ENCODE peak calls at places on chromosome 14, in ten cellular contexts. Z is uterus, N is tibial nerve, D is esophagus muscularis mucosa, O is IMR-90, Y is thyroid gland, L is body of pancreas, I is A549, C is suprapubic skin, U is HCT116. F is an unnamed sample.

GRCh38 chr14:22715186-22715812 is 51.2 kb upstream of the OXA1L start:
- DNase-seq in Z (no peak), N (no peak), D (no peak), O (no peak), Y (no peak), L (no peak), I (no peak), C (no peak), U (no peak), F (no peak)

GRCh38 chr14:58356268-58356667 is 39.5 kb upstream of the TOMM20L start:
- DNase-seq in Z (no peak), N (no peak), D (no peak), O (peak), Y (no peak), L (no peak), I (no peak), C (no peak), U (no peak), F (no peak)

GRCh38 chr14:21095430-21096205 is 2.8 kb downstream of the ZNF219 start:
- DNase-seq in Z (no peak), N (no peak), D (no peak), O (peak), Y (no peak), L (no peak), I (no peak), C (no peak), U (no peak), F (no peak)

GRCh38 chr14:94100847-94101246 is 9.7 kb upstream of the IFI27 start:
- DNase-seq in Z (no peak), N (no peak), D (no peak), O (peak), Y (no peak), L (peak), I (peak), C (no peak), U (no peak), F (peak)

GRCh38 chr14:95101736-95102677 is 55.3 kb downstream of the DICER1 start:
- DNase-seq in Z (no peak), N (no peak), D (no peak), O (no peak), Y (no peak), L (peak), I (no peak), C (no peak), U (no peak), F (no peak)

GRCh38 chr14:95953111-95953724 is 76.6 kb downstream of the TUNAR start:
- DNase-seq in Z (no peak), N (no peak), D (no peak), O (no peak), Y (no peak), L (no peak), I (no peak), C (no peak), U (no peak), F (no peak)

GRCh38 chr14:90381011-90381790 is 15.6 kb upstream of the CALM1 start:
- DNase-seq in Z (peak), N (peak), D (no peak), O (no peak), Y (peak), L (peak), I (no peak), C (no peak), U (no peak), F (no peak)

GRCh38 chr14:34775342-34775741 is 60.9 kb upstream of the CFL2 start:
- DNase-seq in Z (no peak), N (no peak), D (no peak), O (no peak), Y (no peak), L (no peak), I (no peak), C (no peak), U (no peak), F (no peak)

GRCh38 chr14:25237845-25238244 is 187.9 kb upstream of the STXBP6 start:
- DNase-seq in Z (no peak), N (no peak), D (no peak), O (peak), Y (peak), L (peak), I (no peak), C (no peak), U (no peak), F (no peak)

GRCh38 chr14:88729159-88729558 is 63.6 kb downstream of the EML5 start:
- DNase-seq in Z (no peak), N (no peak), D (no peak), O (peak), Y (no peak), L (no peak), I (peak), C (no peak), U (no peak), F (peak)

GRCh38 chr14:40417777-40418401 is 985.7 kb upstream of the FBXO33 start:
- DNase-seq in Z (no peak), N (no peak), D (no peak), O (no peak), Y (peak), L (peak), I (peak), C (no peak), U (peak), F (peak)

GRCh38 chr14:92426237-92426636 is 87.3 kb upstream of the RIN3 start:
- DNase-seq in Z (no peak), N (no peak), D (no peak), O (peak), Y (no peak), L (no peak), I (no peak), C (no peak), U (no peak), F (no peak)

GRCh38 chr14:36973806-36974442 is 198.5 kb downstream of the SLC25A21 start:
- DNase-seq in Z (no peak), N (no peak), D (no peak), O (peak), Y (no peak), L (no peak), I (no peak), C (no peak), U (no peak), F (no peak)

GRCh38 chr14:89303452-89304435 is 113.3 kb downstream of the FOXN3 start:
- DNase-seq in Z (peak), N (peak), D (no peak), O (peak), Y (peak), L (peak), I (no peak), C (peak), U (no peak), F (no peak)

GRCh38 chr14:51653855-51654548 is 2.3 kb downstream of the FRMD6 start:
- DNase-seq in Z (no peak), N (no peak), D (no peak), O (peak), Y (no peak), L (no peak), I (no peak), C (no peak), U (no peak), F (no peak)

GRCh38 chr14:59332727-59333126 is 132.5 kb downstream of the GPR135 start:
- DNase-seq in Z (no peak), N (no peak), D (no peak), O (peak), Y (no peak), L (no peak), I (peak), C (no peak), U (no peak), F (no peak)

GRCh38 chr14:84546236-84546635 is 983.7 kb upstream of the FLRT2 start:
- DNase-seq in Z (no peak), N (no peak), D (no peak), O (no peak), Y (no peak), L (no peak), I (no peak), C (no peak), U (no peak), F (no peak)

GRCh38 chr14:69612014-69612758 is 790 bp downstream of the SUSD6 start:
- DNase-seq in Z (peak), N (peak), D (no peak), O (peak), Y (peak), L (peak), I (peak), C (peak), U (no peak), F (no peak)

GRCh38 chr14:69610859-69611263 is 535 bp upstream of the SUSD6 start:
- DNase-seq in Z (no peak), N (no peak), D (no peak), O (no peak), Y (peak), L (no peak), I (no peak), C (no peak), U (no peak), F (no peak)

GRCh38 chr14:69610020-69610858 is 1.2 kb upstream of the SUSD6 start:
- DNase-seq in Z (no peak), N (peak), D (no peak), O (no peak), Y (peak), L (no peak), I (no peak), C (no peak), U (no peak), F (no peak)

GRCh38 chr14:69612759-69613145 is 1.4 kb downstream of the SUSD6 start:
- DNase-seq in Z (no peak), N (no peak), D (no peak), O (no peak), Y (no peak), L (no peak), I (no peak), C (no peak), U (peak), F (no peak)

GRCh38 chr14:69611264-69612013 is at the start of gene SUSD6:
- DNase-seq in Z (peak), N (peak), D (peak), O (peak), Y (peak), L (peak), I (peak), C (peak), U (peak), F (peak)
- TF ChIP-seq POLR2A in Z (peak), N (peak), D (peak), O (peak), Y (peak), L (peak), I (peak), C (no peak), U (no peak), F (peak)

GRCh38 chr14:67240978-67241415 is 238 bp upstream of the PALS1 start:
- DNase-seq in Z (peak), N (peak), D (peak), O (peak), Y (peak), L (peak), I (peak), C (peak), U (peak), F (peak)
- TF ChIP-seq POLR2A in Z (peak), N (peak), D (peak), O (no peak), Y (peak), L (peak), I (peak), C (no peak), U (no peak), F (no peak)

DNA sequence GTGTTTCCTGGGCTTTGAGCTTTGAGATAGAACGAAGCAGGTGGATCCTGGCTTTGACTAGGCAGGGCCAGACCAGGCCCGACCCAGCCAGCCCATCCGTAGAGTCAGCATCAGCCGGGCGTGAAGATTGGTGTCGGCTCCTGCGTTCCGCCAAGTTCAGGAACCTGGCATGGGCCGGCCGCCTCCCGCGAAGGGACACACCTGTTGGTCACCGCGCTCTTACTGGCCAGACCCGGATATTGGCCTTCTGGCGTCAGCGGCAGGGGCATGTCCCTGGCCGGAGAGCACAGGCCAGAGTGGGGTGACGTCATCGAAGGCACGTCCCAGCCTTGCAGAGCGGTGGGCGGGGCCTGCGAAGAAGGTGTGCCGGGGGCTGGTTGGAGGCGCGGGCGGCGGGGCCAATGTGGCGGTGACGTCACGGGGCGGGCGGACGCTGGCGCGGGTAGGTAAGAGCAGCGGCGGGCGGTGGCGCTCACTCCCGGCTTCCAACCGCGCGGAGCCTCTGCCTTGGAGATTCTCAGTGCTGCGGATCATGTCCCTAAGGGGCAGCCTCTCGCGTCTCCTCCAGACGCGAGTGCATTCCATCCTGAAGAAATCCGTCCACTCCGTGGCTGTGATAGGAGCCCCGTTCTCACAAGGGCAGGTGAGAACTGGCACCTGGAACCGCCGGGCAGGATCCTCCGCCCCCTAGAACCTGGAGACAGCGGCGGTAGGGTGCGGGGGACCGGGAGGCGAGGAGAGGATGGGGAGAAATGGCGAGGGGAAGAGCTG is at the start of gene ARG2:
- DNase-seq in Z (peak), N (peak), D (peak), O (peak), Y (peak), L (peak), I (peak), C (peak), U (peak), F (peak)
- TF ChIP-seq POLR2A in Z (peak), N (peak), D (peak), O (peak), Y (peak), L (peak), I (no peak), C (no peak), U (peak), F (no peak)

DNA sequence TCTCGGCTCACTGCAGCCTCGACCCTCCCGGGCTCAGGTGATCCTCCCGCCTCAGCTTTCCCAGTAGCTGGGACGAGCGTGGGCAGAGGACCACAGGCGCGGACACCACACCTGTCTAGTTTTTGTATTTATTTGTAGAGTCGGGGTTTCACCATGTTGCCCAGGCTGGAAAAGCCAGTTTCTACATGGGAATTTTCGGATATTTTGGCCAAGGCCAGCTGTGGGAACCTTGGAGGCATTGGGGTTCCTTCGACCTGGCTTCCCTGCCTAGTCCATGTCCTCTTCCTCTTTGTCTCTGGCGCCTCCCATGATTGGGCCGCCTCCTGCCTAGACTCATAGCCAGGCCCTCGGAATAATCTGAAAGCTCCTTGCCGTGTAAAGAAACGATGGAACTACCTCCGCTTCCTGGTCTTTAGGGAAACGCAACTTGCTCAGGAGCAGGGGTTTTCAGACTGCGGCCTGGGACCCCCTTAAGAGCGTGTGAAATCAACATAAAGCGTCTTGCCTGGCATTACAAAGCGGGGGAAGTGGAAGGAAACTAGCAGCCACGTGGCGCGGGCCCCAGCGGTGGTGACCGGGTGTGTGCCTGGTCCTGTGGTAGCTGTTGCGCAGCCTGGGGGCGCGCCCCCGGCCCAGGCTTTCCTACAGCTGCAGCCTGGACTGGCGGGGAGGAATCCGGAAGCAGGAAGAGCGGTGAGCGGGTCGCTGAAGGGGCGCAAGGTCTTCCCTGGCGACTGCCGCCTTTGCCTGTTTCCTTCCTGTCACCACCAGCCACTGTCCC is 1.4 kb upstream of the HSP90AA1 start:
- DNase-seq in Z (peak), N (peak), D (no peak), O (no peak), Y (peak), L (peak), I (no peak), C (peak), U (no peak), F (no peak)
- TF ChIP-seq POLR2A in Z (no peak), N (no peak), D (no peak), O (no peak), Y (peak), L (no peak), I (peak), C (no peak), U (peak), F (no peak)

DNA sequence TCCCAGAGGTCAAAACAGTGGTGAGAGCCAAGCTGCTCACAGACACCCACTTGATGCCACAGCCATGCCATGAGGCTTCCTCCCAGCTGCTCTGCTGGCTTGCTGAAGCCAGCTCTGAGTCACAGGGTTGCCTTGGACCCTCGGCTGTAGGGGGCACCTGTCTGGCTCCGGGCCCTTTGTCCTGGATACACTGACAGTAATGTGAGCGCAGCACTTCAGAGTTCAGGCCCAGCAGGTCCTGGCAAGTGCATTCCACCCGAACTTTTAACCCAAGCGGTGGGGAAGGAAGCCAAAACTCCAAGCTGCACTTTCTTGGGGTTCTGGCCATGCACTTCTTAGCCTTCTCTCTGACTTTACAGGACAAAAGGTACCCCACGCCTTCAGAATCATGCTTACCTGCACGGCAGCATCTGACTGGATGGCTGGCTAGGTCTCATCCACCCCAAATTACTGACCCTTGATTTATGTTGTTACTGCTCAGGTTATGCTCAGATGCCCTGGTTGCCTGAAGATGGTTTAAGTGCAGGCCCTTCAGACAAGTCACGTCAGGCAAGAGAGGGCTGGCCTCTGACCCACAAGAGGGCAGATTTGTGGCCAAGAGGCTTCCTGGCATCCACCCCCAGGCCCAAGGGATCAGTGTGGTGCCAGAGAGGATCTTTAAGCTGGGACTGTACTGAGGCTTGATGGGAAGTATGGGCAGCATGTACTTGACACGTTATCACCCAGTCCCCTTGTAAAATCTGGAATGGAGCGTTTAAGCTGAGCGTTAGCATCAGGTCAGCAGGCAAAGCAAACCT is 24.8 kb downstream of the SLC25A29 start:
- DNase-seq in Z (no peak), N (no peak), D (no peak), O (no peak), Y (peak), L (no peak), I (no peak), C (no peak), U (no peak), F (no peak)
- TF ChIP-seq POLR2A in Z (no peak), N (no peak), D (no peak), O (no peak), Y (no peak), L (no peak), I (no peak), C (no peak), U (no peak), F (no peak)

GRCh38 chr14:61304678-61305077 is 16.7 kb upstream of the PRKCH start:
- DNase-seq in Z (no peak), N (no peak), D (no peak), O (no peak), Y (no peak), L (no peak), I (no peak), C (no peak), U (no peak), F (no peak)

DNA sequence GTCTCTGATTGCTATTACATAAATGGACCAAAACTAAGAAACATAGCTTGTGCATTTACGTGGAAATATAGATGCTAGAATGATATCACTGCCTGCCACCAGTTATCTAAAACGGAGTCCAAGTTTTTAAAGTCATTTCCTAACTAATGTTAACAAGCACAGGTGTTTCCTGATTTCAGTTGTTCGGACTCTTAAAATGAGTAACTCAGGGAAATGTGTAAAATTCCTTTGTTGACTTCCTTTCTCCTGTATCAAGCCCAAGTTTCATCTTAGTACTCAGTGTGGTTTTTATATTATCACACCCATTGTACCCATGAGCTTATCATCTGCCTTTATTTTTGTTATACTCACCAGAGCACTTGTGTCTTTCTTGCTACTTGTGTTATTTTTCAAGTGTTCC is 13.2 kb upstream of the PRKCH start:
- DNase-seq in Z (no peak), N (no peak), D (no peak), O (no peak), Y (no peak), L (no peak), I (no peak), C (no peak), U (no peak), F (no peak)
- TF ChIP-seq POLR2A in Z (no peak), N (no peak), D (no peak), O (no peak), Y (no peak), L (no peak), I (no peak), C (no peak), U (no peak), F (no peak)

GRCh38 chr14:31024042-31024480 is 1.4 kb upstream of the AP4S1 start:
- DNase-seq in Z (no peak), N (no peak), D (no peak), O (no peak), Y (no peak), L (no peak), I (no peak), C (no peak), U (no peak), F (no peak)
- TF ChIP-seq POLR2A in Z (no peak), N (no peak), D (no peak), O (no peak), Y (no peak), L (no peak), I (no peak), C (no peak), U (no peak), F (no peak)

GRCh38 chr14:54730156-54730961 is 163.4 kb downstream of the SAMD4A start:
- DNase-seq in Z (no peak), N (peak), D (no peak), O (peak), Y (no peak), L (peak), I (no peak), C (no peak), U (no peak), F (no peak)
- TF ChIP-seq POLR2A in Z (no peak), N (no peak), D (no peak), O (no peak), Y (no peak), L (no peak), I (no peak), C (no peak), U (no peak), F (no peak)